ENCODE peak calls at places on chromosomes 11 and 22, in five cellular contexts. Q is HEK293T, Y is H1, O is HepG2, X is NT2/D1. D is an unnamed sample.

GRCh38 chr11:58276151-58276550 is 8.1 kb upstream of the OR10W1 start:
- DNase-seq in X (no peak), Q (no peak), Y (no peak), O (no peak), D (no peak)

GRCh38 chr11:101470414-101470813 is 113.4 kb downstream of the TRPC6 start:
- DNase-seq in X (no peak), O (no peak), Y (no peak), Q (no peak), D (no peak)

GRCh38 chr11:75262436-75262835 is 21.9 kb downstream of the TPBGL start:
- DNase-seq in X (no peak), Y (no peak), Q (no peak), O (no peak), D (no peak)

GRCh38 chr11:119702261-119702591 is 26.8 kb downstream of the NECTIN1 start:
- DNase-seq in Y (no peak), Q (no peak), O (no peak), X (no peak), D (no peak)

GRCh38 chr11:830295-831131 is 2.2 kb upstream of the CD151 start:
- DNase-seq in X (no peak), O (peak), Y (no peak), Q (peak), D (no peak)

GRCh38 chr11:120235024-120235628 is 4.8 kb upstream of the POU2F3 start:
- DNase-seq in O (peak), X (peak), Y (peak), Q (peak), D (no peak)

GRCh38 chr11:9057032-9057431 is 34.4 kb downstream of the SCUBE2 start:
- DNase-seq in O (no peak), X (no peak), Y (no peak), Q (no peak), D (no peak)

GRCh38 chr11:85595285-85595884 is 31.8 kb downstream of the DLG2 start:
- DNase-seq in Y (no peak), X (no peak), Q (peak), O (peak), D (peak)

GRCh38 chr22:45420539-45420938 is 7.0 kb downstream of the RIBC2 start:
- DNase-seq in X (no peak), Q (no peak), Y (peak), O (no peak), D (no peak)

GRCh38 chr22:45421349-45422057 is 8.0 kb downstream of the RIBC2 start:
- DNase-seq in Q (no peak), X (no peak), Y (peak), O (no peak), D (no peak)

GRCh38 chr22:45418056-45418769 is 4.7 kb downstream of the RIBC2 start:
- DNase-seq in Y (peak), Q (no peak), X (no peak), O (no peak), D (no peak)

GRCh38 chr22:45418770-45419138 is 5.3 kb downstream of the RIBC2 start:
- DNase-seq in X (no peak), Y (no peak), O (no peak), Q (no peak), D (no peak)

DNA sequence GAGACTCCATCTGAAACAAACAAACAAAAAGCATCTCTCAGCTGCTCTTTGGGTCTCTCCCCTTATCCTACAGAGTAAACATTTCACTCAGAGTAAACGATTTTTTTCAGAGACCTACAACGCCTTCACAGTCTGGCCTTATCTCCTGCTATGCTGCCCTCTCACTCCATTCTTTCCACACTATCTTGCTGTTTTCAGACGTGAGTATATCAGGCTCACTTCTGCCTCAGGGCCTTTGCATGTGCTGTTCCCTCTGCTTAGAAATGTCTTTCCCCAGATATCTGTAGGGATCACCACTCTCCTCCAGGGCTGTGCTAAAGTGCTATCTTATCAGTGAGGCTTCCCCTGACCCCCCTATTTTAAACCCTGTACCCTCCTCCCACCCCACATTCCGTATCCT is 6.5 kb downstream of the RIBC2 start:
- DNase-seq in Y (peak), O (no peak), Q (no peak), X (no peak), D (no peak)
- TF ChIP-seq SUZ12 in Y (no peak), O (no peak), Q (no peak), X (no peak), D (no peak)

GRCh38 chr11:62399172-62399867 is 19.5 kb upstream of the SCGB1A1 start:
- DNase-seq in Y (no peak), X (no peak), Q (no peak), O (no peak), D (no peak)

GRCh38 chr11:62400760-62401159 is 18.1 kb upstream of the SCGB1A1 start:
- DNase-seq in X (no peak), Y (no peak), Q (no peak), O (no peak), D (no peak)

GRCh38 chr11:62399868-62400245 is 19.0 kb upstream of the SCGB1A1 start:
- DNase-seq in X (no peak), Q (no peak), Y (no peak), O (no peak), D (no peak)

GRCh38 chr11:62401356-62401755 is 17.5 kb upstream of the SCGB1A1 start:
- DNase-seq in Q (no peak), Y (no peak), O (no peak), X (no peak), D (no peak)

GRCh38 chr11:62400281-62400680 is 18.6 kb upstream of the SCGB1A1 start:
- DNase-seq in X (no peak), O (no peak), Q (no peak), Y (no peak), D (no peak)
- TF ChIP-seq SUZ12 in X (no peak), O (no peak), Q (no peak), Y (no peak), D (no peak)

DNA sequence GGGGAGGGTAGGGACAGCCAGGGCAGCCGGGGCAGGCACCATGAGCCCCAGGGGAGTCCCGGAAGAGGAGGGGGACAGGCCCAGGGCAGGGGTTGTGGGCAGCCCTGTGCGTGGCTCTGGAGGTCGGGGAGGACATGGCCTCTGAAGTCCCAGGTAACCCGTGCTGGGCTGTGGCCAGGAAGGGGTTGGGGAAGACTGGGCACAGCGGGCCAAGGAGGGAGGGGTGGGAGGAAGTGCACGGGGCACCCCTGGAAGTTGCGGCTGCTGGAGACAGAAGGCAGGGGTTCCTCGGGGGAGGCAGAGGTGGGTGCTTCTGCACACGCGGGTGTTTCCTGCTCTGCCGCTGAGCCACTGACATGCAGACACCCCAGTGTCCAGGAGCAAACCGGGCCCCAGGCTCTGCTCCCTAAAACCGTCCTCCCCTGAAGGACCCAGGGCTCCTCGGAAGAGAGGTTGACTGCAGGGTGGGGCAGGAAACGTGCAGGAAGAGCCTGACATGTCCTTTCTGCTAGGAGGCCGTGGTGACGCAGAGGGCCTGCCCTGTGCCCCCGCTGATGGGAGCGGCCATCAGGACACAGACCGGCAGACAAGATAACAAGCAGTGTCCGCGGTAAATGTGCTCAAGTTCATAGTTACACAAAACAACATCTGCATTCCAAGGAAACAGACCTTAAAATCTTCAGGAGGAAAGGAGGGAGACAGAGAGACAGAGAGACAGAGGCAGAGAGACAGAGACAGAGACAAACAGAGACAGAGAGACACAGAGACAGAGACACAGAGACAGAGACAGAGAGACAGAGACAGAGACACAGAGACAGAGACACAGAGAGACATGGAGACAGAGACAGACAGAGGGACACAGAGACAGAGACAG is 5.7 kb downstream of the TNNI2 start:
- DNase-seq in O (no peak), Y (no peak), Q (no peak), X (no peak), D (no peak)
- TF ChIP-seq SUZ12 in O (no peak), Y (no peak), Q (no peak), X (no peak), D (no peak)

GRCh38 chr11:126638663-126639062 is 283.2 kb downstream of the ST3GAL4 start:
- DNase-seq in Y (no peak), X (no peak), Q (no peak), O (no peak), D (no peak)

GRCh38 chr11:126635511-126635910 is 280.0 kb downstream of the ST3GAL4 start:
- DNase-seq in X (no peak), O (no peak), Q (no peak), Y (no peak), D (no peak)

GRCh38 chr11:126636911-126637799 is 281.7 kb downstream of the ST3GAL4 start:
- DNase-seq in X (no peak), Y (no peak), O (no peak), Q (no peak), D (no peak)

GRCh38 chr11:126640186-126640585 is 284.7 kb downstream of the ST3GAL4 start:
- DNase-seq in Q (no peak), O (no peak), Y (no peak), X (no peak), D (no peak)

GRCh38 chr11:126637800-126638175 is 282.3 kb downstream of the ST3GAL4 start:
- DNase-seq in O (no peak), X (no peak), Q (no peak), Y (no peak), D (no peak)
- TF ChIP-seq SUZ12 in O (no peak), X (no peak), Q (no peak), Y (no peak), D (no peak)

DNA sequence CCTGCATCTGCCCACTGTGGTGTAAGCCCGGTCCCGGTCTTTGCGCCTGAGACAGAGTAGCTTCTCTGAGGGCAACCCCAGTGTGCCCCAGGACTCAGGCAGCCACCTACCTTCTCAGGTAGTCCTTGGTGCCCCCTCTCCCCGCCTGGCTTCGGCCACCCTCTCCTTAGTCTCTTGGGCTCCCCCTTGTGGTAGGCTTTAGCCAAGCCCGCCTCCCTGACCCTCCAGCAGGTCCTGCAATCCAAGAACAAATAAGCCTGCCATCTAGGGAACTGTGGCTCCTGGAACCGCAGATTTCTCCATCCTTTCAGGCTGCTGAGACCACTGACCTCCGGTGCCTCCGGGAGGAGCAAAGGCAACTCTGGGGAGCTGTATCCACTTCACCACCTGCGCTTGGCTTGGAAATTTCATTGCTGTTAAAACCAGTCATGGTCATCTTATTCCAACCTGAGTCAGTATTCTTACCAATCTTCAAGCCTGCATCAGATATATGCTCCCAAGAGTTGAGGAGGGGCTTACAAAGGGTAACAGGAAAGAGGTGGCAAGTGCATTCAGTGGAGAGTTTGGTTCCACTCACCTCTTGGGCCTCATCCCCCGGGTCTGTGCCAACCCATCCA is 52.8 kb upstream of the TENM4 start:
- DNase-seq in X (peak), Q (peak), O (peak), Y (peak), D (no peak)
- TF ChIP-seq SUZ12 in X (no peak), Q (no peak), O (no peak), Y (no peak), D (no peak)

GRCh38 chr22:44541671-44542319 is 43.8 kb upstream of the RTL6 start:
- DNase-seq in Y (no peak), X (no peak), Q (no peak), O (no peak), D (no peak)

GRCh38 chr22:44540756-44541670 is 43.0 kb upstream of the RTL6 start:
- DNase-seq in O (no peak), X (no peak), Y (no peak), Q (no peak), D (no peak)

GRCh38 chr22:44543781-44544181 is 45.7 kb upstream of the RTL6 start:
- DNase-seq in X (no peak), Y (no peak), Q (no peak), O (no peak), D (no peak)

GRCh38 chr22:44543362-44543761 is 45.3 kb upstream of the RTL6 start:
- DNase-seq in Q (no peak), Y (no peak), X (no peak), O (no peak), D (no peak)

DNA sequence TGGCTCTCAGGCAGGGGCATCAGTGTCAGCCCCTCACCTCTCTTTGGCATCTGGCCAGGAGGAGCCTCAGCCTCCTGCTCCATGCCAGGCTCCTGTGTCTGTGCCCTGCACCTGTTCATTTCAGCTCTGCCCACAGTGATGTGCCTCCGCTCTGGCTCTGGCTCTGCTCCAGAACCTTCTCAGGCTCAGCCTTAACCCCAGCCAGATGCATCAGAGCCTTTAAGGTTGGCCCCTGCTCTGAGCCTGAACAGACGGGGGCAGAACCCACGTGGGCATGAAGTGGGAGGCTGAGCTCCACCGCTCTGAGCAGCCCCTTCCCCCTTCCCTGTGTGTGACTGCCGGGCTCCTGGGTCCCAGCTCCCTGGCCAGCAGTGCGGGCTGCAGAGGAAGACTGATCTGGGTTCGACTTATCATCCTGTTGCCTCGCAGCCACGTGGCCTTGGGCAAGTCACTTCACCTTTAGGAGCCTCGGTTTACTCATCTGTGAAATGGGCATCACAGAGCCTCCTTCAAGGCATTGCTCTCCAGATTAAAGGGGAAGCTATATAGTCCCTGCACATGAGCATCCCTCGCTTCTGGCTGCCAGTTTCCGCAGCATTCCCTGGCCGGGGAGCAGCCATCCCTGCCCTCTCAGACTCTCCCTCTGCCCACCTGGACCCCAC is 44.7 kb upstream of the RTL6 start:
- DNase-seq in Q (no peak), X (no peak), O (no peak), Y (no peak), D (no peak)
- TF ChIP-seq SUZ12 in Q (no peak), X (no peak), O (no peak), Y (no peak), D (no peak)

DNA sequence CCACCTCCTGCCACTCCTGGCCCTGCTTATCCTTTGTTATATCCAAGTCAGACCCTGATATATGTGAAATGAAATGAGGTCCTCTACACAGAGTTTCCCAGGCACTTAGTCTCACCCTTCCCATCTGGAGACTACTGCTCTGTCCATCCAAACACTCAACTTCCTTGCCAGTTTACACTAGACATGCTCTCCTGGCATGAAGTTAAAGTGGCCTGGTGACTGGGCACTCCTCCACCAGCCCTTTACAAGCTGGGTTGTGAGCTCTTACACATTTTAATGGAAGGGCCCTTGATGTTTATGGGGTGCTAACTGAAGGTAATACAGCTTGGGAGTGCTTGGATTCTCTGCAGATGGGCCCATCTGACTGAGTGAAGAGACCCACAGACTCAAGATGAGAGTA is 216.1 kb upstream of the NARS2 start:
- DNase-seq in X (no peak), Q (no peak), Y (no peak), O (no peak), D (no peak)
- TF ChIP-seq SUZ12 in X (no peak), Q (no peak), Y (no peak), O (no peak), D (no peak)

GRCh38 chr22:44573451-44573850 is 75.4 kb upstream of the RTL6 start:
- DNase-seq in X (no peak), Y (no peak), O (no peak), Q (no peak), D (no peak)

GRCh38 chr22:44570476-44571445 is 72.7 kb upstream of the RTL6 start:
- DNase-seq in Y (no peak), Q (no peak), X (no peak), O (no peak), D (no peak)

GRCh38 chr22:44574057-44574456 is 76.0 kb upstream of the RTL6 start:
- DNase-seq in Q (no peak), O (no peak), Y (no peak), X (no peak), D (no peak)

GRCh38 chr22:44571566-44572413 is 73.8 kb upstream of the RTL6 start:
- DNase-seq in Q (no peak), X (no peak), Y (no peak), O (no peak), D (no peak)

DNA sequence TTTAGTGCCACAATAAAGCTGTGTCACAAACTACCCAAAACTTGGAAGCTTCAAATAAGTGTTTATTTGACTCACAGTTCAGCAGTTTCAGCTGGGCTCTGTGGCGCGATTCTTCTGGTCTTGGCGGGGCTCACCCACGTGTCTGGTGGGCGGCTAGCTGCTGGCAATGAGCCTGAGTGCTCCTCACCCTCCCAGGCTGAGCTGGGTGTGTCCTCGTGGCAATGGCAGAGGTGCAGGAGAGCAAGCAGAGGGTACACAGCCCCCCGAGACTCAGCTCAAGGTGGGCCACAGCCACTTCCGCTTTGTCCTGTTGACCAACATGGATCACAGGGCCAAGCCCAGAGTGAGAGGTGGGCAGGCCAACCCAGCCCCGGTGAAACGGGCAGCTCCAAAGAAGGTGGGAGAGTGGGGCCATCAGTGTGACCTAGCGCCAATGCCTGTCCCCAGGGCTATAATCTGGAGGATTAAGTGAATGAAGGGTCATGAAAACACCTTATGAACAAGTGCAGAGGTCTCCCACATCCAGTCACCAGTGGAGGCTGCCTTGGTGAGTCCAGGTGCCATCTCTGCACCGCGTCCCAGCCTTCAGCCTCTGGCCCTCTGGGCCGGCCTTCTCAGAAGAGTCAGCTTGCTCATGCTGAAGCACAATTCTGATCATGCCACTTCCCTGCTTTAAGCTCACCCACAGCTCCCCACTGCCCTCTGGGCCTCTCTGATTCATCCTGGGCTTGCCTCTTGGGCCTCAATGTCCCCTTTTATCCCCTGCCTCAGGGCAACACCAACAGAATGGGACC is 74.6 kb upstream of the RTL6 start:
- DNase-seq in X (no peak), Q (no peak), O (no peak), Y (no peak), D (no peak)
- TF ChIP-seq SUZ12 in X (no peak), Q (no peak), O (no peak), Y (no peak), D (no peak)

D was measured in GM12878.